ENCODE peak calls at places on chromosome 4, in six cellular contexts. One of them, this sample, is unnamed.
A peak's percentile ranks its signal among the peaks of the same experiment; 100 is the strongest.

GRCh38 chr4:186329372-186329771 is 63.4 kb downstream of the F11 start:
- DNase-seq in fibroblast of mammary gland: no peak
- DNase-seq in cardiac muscle cell: no peak
- DNase-seq in GM13977: no peak
- DNase-seq in endodermal cell: no peak
- DNase-seq in lower leg skin: no peak
- DNase-seq in this sample: no peak

GRCh38 chr4:74117024-74117534 is 18.1 kb upstream of the CXCL2 start:
- DNase-seq in cardiac muscle cell: no peak
- DNase-seq in lower leg skin: peak; percentile 64
- DNase-seq in GM13977: no peak
- DNase-seq in endodermal cell: no peak
- DNase-seq in fibroblast of mammary gland: peak; percentile 98
- DNase-seq in this sample: no peak

GRCh38 chr4:151786158-151786495 is 25.3 kb upstream of the GATB start:
- DNase-seq in fibroblast of mammary gland: no peak
- DNase-seq in GM13977: no peak
- DNase-seq in endodermal cell: no peak
- DNase-seq in cardiac muscle cell: no peak
- DNase-seq in lower leg skin: no peak
- DNase-seq in this sample: no peak

GRCh38 chr4:113449407-113449974 is 312.0 kb downstream of the CAMK2D start:
- DNase-seq in GM13977: no peak
- DNase-seq in cardiac muscle cell: no peak
- DNase-seq in endodermal cell: no peak
- DNase-seq in lower leg skin: no peak
- DNase-seq in fibroblast of mammary gland: peak; percentile 74
- DNase-seq in this sample: no peak

GRCh38 chr4:52945499-52945898 is 83.4 kb downstream of the RASL11B start:
- DNase-seq in lower leg skin: no peak
- DNase-seq in fibroblast of mammary gland: no peak
- DNase-seq in endodermal cell: no peak
- DNase-seq in cardiac muscle cell: no peak
- DNase-seq in GM13977: no peak
- DNase-seq in this sample: no peak

GRCh38 chr4:124953059-124953850 is 240.7 kb upstream of the ANKRD50 start:
- DNase-seq in cardiac muscle cell: no peak
- DNase-seq in endodermal cell: no peak
- DNase-seq in lower leg skin: no peak
- DNase-seq in fibroblast of mammary gland: peak; percentile 86
- DNase-seq in GM13977: no peak
- DNase-seq in this sample: no peak

GRCh38 chr4:153781717-153782416 is 7.0 kb downstream of the SFRP2 start:
- DNase-seq in lower leg skin: no peak
- DNase-seq in GM13977: no peak
- DNase-seq in endodermal cell: peak; percentile 60
- DNase-seq in cardiac muscle cell: no peak
- DNase-seq in fibroblast of mammary gland: peak; percentile 94
- DNase-seq in this sample: no peak

GRCh38 chr4:13711233-13711775 is 83.8 kb upstream of the BOD1L1 start:
- DNase-seq in lower leg skin: no peak
- DNase-seq in fibroblast of mammary gland: no peak
- DNase-seq in GM13977: no peak
- DNase-seq in endodermal cell: no peak
- DNase-seq in cardiac muscle cell: no peak
- DNase-seq in this sample: no peak

GRCh38 chr4:184697956-184698355 is 35.9 kb downstream of the CENPU start:
- DNase-seq in endodermal cell: no peak
- DNase-seq in cardiac muscle cell: no peak
- DNase-seq in lower leg skin: no peak
- DNase-seq in fibroblast of mammary gland: no peak
- DNase-seq in GM13977: no peak
- DNase-seq in this sample: no peak

GRCh38 chr4:184693056-184693455 is 40.8 kb downstream of the CENPU start:
- DNase-seq in cardiac muscle cell: no peak
- DNase-seq in endodermal cell: no peak
- DNase-seq in lower leg skin: no peak
- DNase-seq in GM13977: no peak
- DNase-seq in fibroblast of mammary gland: no peak
- DNase-seq in this sample: no peak

GRCh38 chr4:184699941-184700340 is 34.0 kb downstream of the CENPU start:
- DNase-seq in cardiac muscle cell: no peak
- DNase-seq in endodermal cell: no peak
- DNase-seq in lower leg skin: no peak
- DNase-seq in GM13977: no peak
- DNase-seq in fibroblast of mammary gland: no peak
- DNase-seq in this sample: no peak

GRCh38 chr4:184694412-184694956 is 39.4 kb downstream of the CENPU start:
- DNase-seq in cardiac muscle cell: no peak
- DNase-seq in endodermal cell: no peak
- DNase-seq in GM13977: no peak
- DNase-seq in fibroblast of mammary gland: no peak
- DNase-seq in lower leg skin: no peak
- DNase-seq in this sample: no peak

GRCh38 chr4:184695178-184695896 is 38.6 kb downstream of the CENPU start:
- DNase-seq in endodermal cell: no peak
- DNase-seq in lower leg skin: peak; percentile 42
- DNase-seq in fibroblast of mammary gland: no peak
- DNase-seq in cardiac muscle cell: peak; percentile 15
- DNase-seq in GM13977: no peak
- DNase-seq in this sample: no peak
- TF ChIP-seq CTCF in endodermal cell: no peak
- TF ChIP-seq CTCF in lower leg skin: no peak
- TF ChIP-seq CTCF in fibroblast of mammary gland: no peak
- TF ChIP-seq CTCF in cardiac muscle cell: no peak
- TF ChIP-seq CTCF in GM13977: no peak
- TF ChIP-seq CTCF in this sample: no peak

DNA sequence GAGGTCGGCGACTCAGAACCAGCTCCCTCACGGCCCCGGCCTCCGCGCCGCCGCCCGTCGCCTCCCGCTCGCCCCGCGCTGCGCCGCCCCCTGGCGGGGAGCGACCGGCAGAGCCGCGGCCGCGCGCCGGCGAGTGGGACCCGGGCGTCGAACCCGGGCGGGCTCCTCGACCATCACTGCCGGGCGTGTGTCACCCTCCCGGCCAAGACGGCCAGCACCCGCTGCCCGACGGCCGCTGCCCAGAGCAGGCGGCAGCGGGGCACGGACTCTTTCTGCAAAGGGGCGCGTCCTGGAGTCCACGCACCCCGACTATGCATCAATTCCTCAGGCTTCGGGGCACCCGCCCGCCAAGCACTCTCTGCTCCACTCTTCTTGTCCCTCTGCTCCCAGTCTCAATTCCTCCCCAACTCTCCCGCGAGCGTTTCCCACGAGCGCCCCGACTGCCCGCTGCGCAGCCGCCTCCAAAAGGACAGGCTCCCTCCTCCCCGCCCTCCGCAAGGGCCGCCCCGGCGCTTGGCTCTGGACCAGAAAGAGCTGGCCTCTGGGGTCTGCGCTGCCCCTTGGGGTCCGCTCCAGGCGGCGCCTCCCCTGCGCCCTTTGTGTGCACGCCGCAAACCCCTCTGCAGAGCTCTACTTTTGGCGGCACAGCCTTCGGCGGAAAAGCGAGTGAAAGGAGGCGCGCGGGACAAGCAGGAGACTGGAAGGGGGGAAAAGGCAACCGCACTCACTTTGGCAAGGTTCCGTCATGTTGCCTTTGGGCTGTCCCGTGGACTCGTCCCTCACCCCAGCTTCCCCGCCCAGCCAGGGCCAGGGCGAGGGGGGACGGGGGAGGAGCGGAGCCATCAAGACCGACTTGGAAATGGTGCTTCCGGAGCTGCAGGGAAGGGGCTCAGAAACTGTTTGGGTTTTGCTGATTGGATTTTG is 1.1 kb downstream of the PDE5A start:
- DNase-seq in lower leg skin: peak; percentile 23
- DNase-seq in GM13977: peak; percentile 88
- DNase-seq in endodermal cell: peak; percentile 89
- DNase-seq in fibroblast of mammary gland: peak; percentile 28
- DNase-seq in cardiac muscle cell: peak; percentile 73
- DNase-seq in this sample: peak; percentile 89
- TF ChIP-seq CTCF in lower leg skin: no peak
- TF ChIP-seq CTCF in GM13977: peak; percentile 90
- TF ChIP-seq CTCF in endodermal cell: peak; percentile 71
- TF ChIP-seq CTCF in fibroblast of mammary gland: no peak
- TF ChIP-seq CTCF in cardiac muscle cell: peak; percentile 31
- TF ChIP-seq CTCF in this sample: peak; percentile 70

GRCh38 chr4:47705326-47705981 is 132.4 kb downstream of the CORIN start:
- DNase-seq in cardiac muscle cell: peak; percentile 66
- DNase-seq in lower leg skin: no peak
- DNase-seq in endodermal cell: no peak
- DNase-seq in fibroblast of mammary gland: peak; percentile 50
- DNase-seq in GM13977: peak; percentile 23
- DNase-seq in this sample: peak; percentile 8

GRCh38 chr4:47703964-47704363 is 133.9 kb downstream of the CORIN start:
- DNase-seq in cardiac muscle cell: no peak
- DNase-seq in GM13977: no peak
- DNase-seq in fibroblast of mammary gland: no peak
- DNase-seq in endodermal cell: no peak
- DNase-seq in lower leg skin: no peak
- DNase-seq in this sample: no peak

GRCh38 chr4:47703008-47703407 is 134.9 kb downstream of the CORIN start:
- DNase-seq in cardiac muscle cell: no peak
- DNase-seq in lower leg skin: no peak
- DNase-seq in fibroblast of mammary gland: no peak
- DNase-seq in endodermal cell: peak; percentile 57
- DNase-seq in GM13977: no peak
- DNase-seq in this sample: no peak

GRCh38 chr4:47701286-47701685 is 136.6 kb downstream of the CORIN start:
- DNase-seq in cardiac muscle cell: no peak
- DNase-seq in fibroblast of mammary gland: no peak
- DNase-seq in GM13977: no peak
- DNase-seq in endodermal cell: no peak
- DNase-seq in lower leg skin: no peak
- DNase-seq in this sample: no peak

GRCh38 chr4:47704693-47705325 is 133.1 kb downstream of the CORIN start:
- DNase-seq in endodermal cell: peak; percentile 87
- DNase-seq in cardiac muscle cell: peak; percentile 83
- DNase-seq in GM13977: peak; percentile 25
- DNase-seq in lower leg skin: no peak
- DNase-seq in fibroblast of mammary gland: peak; percentile 46
- DNase-seq in this sample: peak; percentile 9
- TF ChIP-seq CTCF in endodermal cell: peak; percentile 76
- TF ChIP-seq CTCF in cardiac muscle cell: peak; percentile 50
- TF ChIP-seq CTCF in GM13977: peak; percentile 59
- TF ChIP-seq CTCF in lower leg skin: no peak
- TF ChIP-seq CTCF in fibroblast of mammary gland: peak; percentile 52
- TF ChIP-seq CTCF in this sample: peak; percentile 7

GRCh38 chr4:140330311-140330900 is 43.0 kb upstream of the SCOC start:
- DNase-seq in cardiac muscle cell: peak; percentile 41
- DNase-seq in GM13977: no peak
- DNase-seq in lower leg skin: no peak
- DNase-seq in fibroblast of mammary gland: peak; percentile 61
- DNase-seq in endodermal cell: no peak
- DNase-seq in this sample: no peak
- TF ChIP-seq CTCF in cardiac muscle cell: peak; percentile 61
- TF ChIP-seq CTCF in GM13977: peak; percentile 25
- TF ChIP-seq CTCF in lower leg skin: no peak
- TF ChIP-seq CTCF in fibroblast of mammary gland: peak; percentile 55
- TF ChIP-seq CTCF in endodermal cell: peak; percentile 81
- TF ChIP-seq CTCF in this sample: no peak